ENCODE peak calls at places on chromosomes 1 and 21, in five cellular contexts. D, V, T, H and F are unnamed samples.

GRCh38 chr1:68528243-68528642 is 31.4 kb upstream of the DEPDC1 start:
- DNase-seq in D (no peak), T (no peak), H (no peak), V (no peak), F (no peak)

GRCh38 chr1:74368335-74368734 is 133.1 kb downstream of the TNNI3K start:
- DNase-seq in H (no peak), T (no peak), D (no peak), V (peak), F (no peak)

GRCh38 chr1:67803380-67804279 is 29.6 kb downstream of the GNG12 start:
- DNase-seq in V (peak), T (no peak), H (peak), D (no peak), F (no peak)

GRCh38 chr21:34333150-34333739 is 30.6 kb upstream of the KCNE2 start:
- DNase-seq in T (no peak), D (no peak), H (peak), V (peak), F (peak)

GRCh38 chr1:101959456-101959855 is 37.3 kb downstream of the OLFM3 start:
- DNase-seq in D (no peak), V (no peak), H (no peak), T (no peak), F (no peak)

GRCh38 chr1:198267921-198268320 is 111.1 kb downstream of the NEK7 start:
- DNase-seq in T (no peak), V (peak), D (no peak), H (peak), F (peak)

GRCh38 chr1:32413507-32414185 is 19.4 kb upstream of the BSDC1 start:
- DNase-seq in D (peak), T (peak), V (peak), H (peak), F (no peak)

GRCh38 chr1:182147136-182147815 is 85.8 kb upstream of the ZNF648 start:
- DNase-seq in V (peak), T (no peak), H (no peak), D (no peak), F (no peak)

GRCh38 chr1:118097622-118098348 is 87.2 kb downstream of the SPAG17 start:
- DNase-seq in V (no peak), T (no peak), H (peak), D (no peak), F (no peak)

GRCh38 chr1:204190212-204191211 is 5.8 kb downstream of the KISS1 start:
- DNase-seq in D (no peak), T (peak), H (peak), V (peak), F (peak)

GRCh38 chr1:25201006-25201405 is 31.3 kb downstream of the SYF2 start:
- DNase-seq in H (no peak), T (no peak), D (no peak), V (no peak), F (no peak)

GRCh38 chr21:23881783-23882182 is 1725.5 kb downstream of the MRPL39 start:
- DNase-seq in T (no peak), H (no peak), D (no peak), V (no peak), F (no peak)

GRCh38 chr1:201536542-201536941 is 2.4 kb upstream of the NAV1 start:
- DNase-seq in D (peak), V (peak), T (peak), H (peak), F (no peak)

GRCh38 chr1:17438977-17439249 is 564 bp downstream of the RCC2 start:
- DNase-seq in T (no peak), H (no peak), D (no peak), V (no peak), F (no peak)

GRCh38 chr1:54885863-54886723 is 902 bp downstream of the DHCR24 start:
- DNase-seq in H (no peak), D (no peak), T (no peak), V (peak), F (no peak)

GRCh38 chr1:96722161-96722908 is 751 bp downstream of the PTBP2 start:
- DNase-seq in D (peak), H (peak), V (peak), T (peak), F (peak)

GRCh38 chr1:178004926-178005391 is 35.1 kb upstream of the SEC16B start:
- DNase-seq in T (no peak), V (peak), D (no peak), H (peak), F (no peak)

GRCh38 chr1:235410467-235410866 is 43.2 kb downstream of the TBCE start:
- DNase-seq in D (no peak), H (no peak), T (no peak), V (no peak), F (no peak)

GRCh38 chr1:44326066-44326701 is 28.9 kb downstream of the ERI3 start:
- DNase-seq in D (no peak), V (no peak), H (no peak), T (no peak), F (peak)

GRCh38 chr21:43354666-43355065 is 72.3 kb downstream of the SIK1 start:
- DNase-seq in D (no peak), H (no peak), V (no peak), T (no peak), F (no peak)
- H3K4me3 ChIP-seq in D (no peak), H (no peak), V (no peak), T (no peak), F (no peak)

GRCh38 chr1:11273595-11274234 is 717 bp downstream of the UBIAD1 start:
- DNase-seq in H (no peak), V (no peak), T (no peak), D (no peak), F (no peak)

GRCh38 chr1:11272842-11273594 is at the start of gene UBIAD1:
- DNase-seq in V (peak), D (peak), H (peak), T (peak), F (no peak)

GRCh38 chr1:11272544-11272841 is 505 bp upstream of the UBIAD1 start:
- DNase-seq in T (no peak), H (no peak), D (no peak), V (no peak), F (no peak)
- H3K4me3 ChIP-seq in T (peak), H (peak), D (peak), V (peak), F (peak)

DNA sequence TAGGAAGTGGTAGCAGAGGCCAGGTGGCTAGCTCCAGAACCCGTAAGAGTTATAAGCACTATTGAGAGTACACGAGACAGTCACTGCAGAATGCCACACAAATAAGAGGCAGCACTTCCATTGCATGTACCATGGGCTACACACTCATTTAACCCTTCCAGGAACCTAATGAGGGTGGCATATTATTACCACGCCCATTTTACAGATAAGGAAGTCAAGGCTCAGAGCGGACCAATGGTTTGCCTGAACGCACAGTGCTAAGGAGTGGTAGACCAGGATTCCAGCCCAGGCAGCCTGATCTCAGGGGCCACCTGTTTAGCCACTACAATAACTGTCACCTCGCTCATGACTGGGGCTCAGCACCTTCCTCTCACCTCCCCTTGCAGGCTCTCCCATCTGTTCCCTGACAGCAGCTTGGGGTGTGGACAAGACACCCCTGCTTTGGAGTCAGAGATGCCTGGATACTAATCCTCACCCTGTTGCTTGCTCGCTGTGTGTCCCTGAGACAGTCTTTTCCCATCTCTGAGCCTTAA is 54.9 kb upstream of the ID3 start:
- DNase-seq in D (no peak), H (no peak), V (no peak), T (no peak), F (no peak)
- H3K4me3 ChIP-seq in D (no peak), H (no peak), V (no peak), T (no peak), F (no peak)

DNA sequence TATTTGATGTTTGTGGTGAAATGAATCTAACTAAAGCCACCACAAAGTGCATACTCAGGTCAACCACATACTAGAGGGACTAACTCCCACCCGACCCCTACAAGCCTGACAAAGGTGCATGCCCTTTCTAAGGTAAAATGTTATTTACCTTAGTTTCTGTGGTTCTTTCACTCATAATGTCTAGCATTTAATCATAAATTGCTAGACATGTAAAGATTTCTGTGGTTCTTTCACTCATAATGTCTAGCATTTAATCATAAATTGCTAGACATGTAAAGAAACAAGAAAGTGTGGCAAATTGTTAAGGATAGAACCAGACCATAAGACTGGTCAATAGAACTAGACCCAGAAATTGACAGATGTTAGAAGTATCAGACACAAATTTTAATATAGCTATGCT is 193.0 kb upstream of the PBX1 start:
- DNase-seq in V (no peak), H (no peak), D (no peak), T (no peak), F (no peak)
- H3K4me3 ChIP-seq in V (no peak), H (no peak), D (no peak), T (no peak), F (no peak)

GRCh38 chr1:29133861-29134694 is 10.4 kb upstream of the TMEM200B start:
- DNase-seq in D (no peak), V (no peak), H (no peak), T (no peak), F (no peak)
- H3K4me3 ChIP-seq in D (no peak), V (no peak), H (no peak), T (no peak), F (no peak)

DNA sequence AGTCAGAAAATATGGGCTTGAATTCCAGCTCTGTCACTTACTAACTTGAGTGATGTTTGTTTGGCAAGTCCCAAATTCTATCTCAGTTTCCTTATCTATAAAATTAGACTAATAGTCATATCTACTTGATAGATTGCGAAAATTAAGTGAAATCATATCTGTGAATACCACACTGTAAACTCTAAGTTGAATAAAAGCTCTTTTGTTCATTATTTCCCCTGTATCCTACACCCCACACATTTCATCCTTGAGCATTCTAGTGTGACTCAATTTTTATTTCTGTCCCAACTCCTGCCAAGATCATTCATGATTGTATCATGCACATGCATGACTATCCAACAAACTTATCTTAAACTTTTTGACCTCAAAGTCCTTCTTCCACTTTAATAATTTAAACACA is 57.5 kb upstream of the NUF2 start:
- DNase-seq in H (no peak), D (no peak), T (no peak), V (no peak), F (no peak)
- H3K4me3 ChIP-seq in H (no peak), D (no peak), T (no peak), V (no peak), F (no peak)

DNA sequence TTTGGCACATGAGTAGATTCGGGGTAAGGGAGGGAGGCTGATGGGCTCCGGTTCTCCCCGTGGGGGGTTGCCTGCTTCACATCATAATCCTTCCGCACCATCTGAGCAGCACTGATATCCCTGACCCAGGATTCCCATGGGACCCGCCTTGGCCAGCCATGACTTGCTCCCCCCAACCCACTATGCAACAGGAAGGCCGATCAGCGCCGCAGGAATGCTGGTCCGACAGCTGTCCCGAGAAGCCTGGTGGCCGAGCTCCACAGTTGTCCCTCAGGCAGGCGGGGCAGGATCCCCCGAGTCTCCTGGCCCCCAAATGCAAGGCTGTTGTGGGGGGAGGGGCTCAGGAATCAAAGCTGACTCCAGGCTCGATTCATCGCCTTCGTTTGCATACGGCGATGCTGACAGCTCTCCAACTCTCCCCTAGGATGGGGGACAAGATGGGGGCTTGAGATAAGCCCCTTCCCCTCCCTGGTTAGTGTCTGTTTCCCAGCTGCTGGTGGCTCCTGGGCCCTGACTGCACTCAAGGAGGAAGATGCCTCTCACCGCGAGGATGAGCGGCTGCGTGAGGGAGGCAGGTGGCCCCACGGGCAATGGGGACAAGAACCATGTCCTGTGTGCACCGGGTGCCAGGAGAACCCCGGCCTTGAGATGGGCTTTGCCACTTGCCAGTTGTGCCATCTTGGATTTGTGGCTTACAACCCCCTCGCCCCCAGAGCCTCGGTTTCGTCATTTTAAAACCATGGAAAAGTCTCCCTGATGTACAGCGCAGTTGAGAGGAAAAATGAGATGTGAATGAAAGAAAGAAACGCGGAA is 9.4 kb downstream of the DRAXIN start:
- DNase-seq in D (no peak), T (no peak), H (no peak), V (no peak), F (no peak)
- H3K4me3 ChIP-seq in D (no peak), T (no peak), H (no peak), V (no peak), F (no peak)

DNA sequence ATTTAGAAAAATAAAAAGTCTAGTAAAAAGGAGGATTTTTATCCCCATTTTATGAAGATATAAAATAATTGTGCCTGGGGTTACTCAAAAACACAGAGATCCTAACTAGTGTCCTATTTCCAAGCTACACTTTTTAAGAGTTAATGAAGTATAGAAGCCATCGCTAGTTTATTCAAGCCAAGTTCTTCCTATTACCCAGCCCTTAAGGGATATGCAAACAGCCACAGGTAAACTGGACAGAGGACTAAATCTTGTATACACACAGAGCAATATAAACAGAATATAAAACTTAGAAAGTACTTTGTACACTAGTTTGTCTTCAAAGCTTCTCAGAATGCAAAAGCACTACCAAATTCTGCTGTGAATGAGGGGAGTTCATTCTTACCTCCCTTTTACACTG is 111.1 kb downstream of the RERE start:
- DNase-seq in D (no peak), T (no peak), V (no peak), H (no peak), F (no peak)
- H3K4me3 ChIP-seq in D (no peak), T (no peak), V (no peak), H (no peak), F (no peak)

GRCh38 chr1:212283741-212284140 is 1.5 kb upstream of the PPP2R5A start:
- DNase-seq in V (no peak), D (no peak), T (no peak), H (no peak), F (no peak)
- H3K4me3 ChIP-seq in V (no peak), D (no peak), T (no peak), H (no peak), F (no peak)